ENCODE peak calls at places on chromosomes 3 and 15, in five cellular contexts. A, O, R, X and Z are unnamed samples. For H3K36me3, the result is how much of the 10 kb centered on the place peaks cover.

GRCh38 chr3:125025647-125026046 is 30.1 kb downstream of the HEG1 start:
- DNase-seq in A (no peak), O (no peak), R (no peak), X (peak), Z (no peak)

GRCh38 chr15:101013769-101014223 is 94.6 kb downstream of the LRRK1 start:
- DNase-seq in A (no peak), O (no peak), R (no peak), X (no peak), Z (peak)

GRCh38 chr3:50137567-50137966 is 17.6 kb upstream of the SEMA3F start:
- DNase-seq in A (no peak), O (no peak), R (no peak), X (no peak), Z (no peak)

GRCh38 chr3:157595259-157595658 is 92.0 kb upstream of the VEPH1 start:
- DNase-seq in A (no peak), O (no peak), R (peak), X (no peak), Z (no peak)

GRCh38 chr3:131526801-131527347 is 24.1 kb upstream of the MRPL3 start:
- DNase-seq in A (peak), O (peak), R (peak), X (peak), Z (peak)

GRCh38 chr15:52805351-52806283 is 15.5 kb upstream of the ONECUT1 start:
- DNase-seq in A (peak), O (no peak), R (peak), X (no peak), Z (no peak)

GRCh38 chr3:139124197-139124596 is 79.5 kb upstream of the PRR23C start:
- DNase-seq in A (no peak), O (no peak), R (no peak), X (no peak), Z (peak)

GRCh38 chr15:63462053-63462452 is 42.3 kb upstream of the USP3 start:
- DNase-seq in A (no peak), O (no peak), R (no peak), X (peak), Z (no peak)

GRCh38 chr3:174051191-174051590 is 653.6 kb downstream of the NLGN1 start:
- DNase-seq in A (no peak), O (no peak), R (no peak), X (no peak), Z (no peak)

GRCh38 chr3:61985020-61985419 is 388.3 kb downstream of the FEZF2 start:
- DNase-seq in A (no peak), O (no peak), R (no peak), X (peak), Z (no peak)

GRCh38 chr3:66856555-66856954 is 141.6 kb upstream of the KBTBD8 start:
- DNase-seq in A (no peak), O (no peak), R (no peak), X (no peak), Z (no peak)

GRCh38 chr15:42549052-42549491 is 434 bp downstream of the HAUS2 start:
- DNase-seq in A (no peak), O (peak), R (peak), X (peak), Z (no peak)

GRCh38 chr3:136860541-136860940 is 1.5 kb upstream of the NCK1 start:
- DNase-seq in A (peak), O (no peak), R (peak), X (peak), Z (no peak)

GRCh38 chr3:64187065-64187959 is 38.0 kb downstream of the PRICKLE2 start:
- DNase-seq in A (no peak), O (peak), R (no peak), X (peak), Z (peak)

GRCh38 chr3:187922704-187923393 is 177.6 kb upstream of the BCL6 start:
- DNase-seq in A (no peak), O (no peak), R (no peak), X (peak), Z (no peak)

GRCh38 chr3:45152307-45152706 is 6.1 kb upstream of the CDCP1 start:
- DNase-seq in A (no peak), O (no peak), R (no peak), X (no peak), Z (no peak)

GRCh38 chr15:85407421-85408269 is 27.2 kb downstream of the AKAP13 start:
- DNase-seq in A (no peak), O (peak), R (no peak), X (peak), Z (peak)

GRCh38 chr15:69941206-69941605 is 156.5 kb downstream of the TLE3 start:
- DNase-seq in A (no peak), O (no peak), R (no peak), X (no peak), Z (no peak)
- H3K9ac ChIP-seq in A (no peak), O (no peak), R (no peak), X (no peak), Z (no peak)

GRCh38 chr3:197293605-197294237 is 4.7 kb downstream of the DLG1 start:
- DNase-seq in A (no peak), O (no peak), R (no peak), X (no peak), Z (no peak)
- H3K36me3 ChIP-seq in A (under half), O (under half), R (under half), X (under half), Z (under half)

GRCh38 chr3:53083496-53083895 is 37.6 kb upstream of the SFMBT1 start:
- DNase-seq in A (no peak), O (no peak), R (no peak), X (peak), Z (no peak)
- H3K9ac ChIP-seq in A (no peak), O (no peak), R (no peak), X (no peak), Z (no peak)

DNA sequence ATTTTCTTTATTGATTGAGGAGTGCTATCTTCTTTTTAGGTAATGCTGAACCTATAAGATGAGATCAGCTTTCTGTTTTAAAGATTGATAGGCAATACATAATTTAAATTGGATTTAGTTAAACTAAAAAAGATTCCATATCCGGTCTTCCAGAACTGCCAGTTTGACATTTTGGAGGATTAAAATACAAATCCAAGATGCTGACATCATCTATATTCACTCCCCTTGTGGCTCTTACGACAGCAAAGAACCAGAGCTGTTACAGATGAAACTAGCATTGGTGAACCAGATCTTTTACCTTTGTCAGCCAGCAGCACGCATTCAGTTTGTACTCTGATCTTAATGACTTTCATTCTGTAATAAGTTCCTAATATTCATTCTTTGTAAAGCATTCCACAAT is 218.7 kb downstream of the ZIC4 start:
- DNase-seq in A (no peak), O (no peak), R (no peak), X (no peak), Z (no peak)
- H3K36me3 ChIP-seq in A (under half), O (under half), R (under half), X (under half), Z (under half)

GRCh38 chr15:73964736-73965093 is 27.4 kb downstream of the STOML1 start:
- DNase-seq in A (peak), O (peak), R (peak), X (peak), Z (peak)
- H3K9ac ChIP-seq in A (peak), O (no peak), R (peak), X (peak), Z (no peak)

GRCh38 chr3:186583820-186584219 is 13.3 kb downstream of the DNAJB11 start:
- DNase-seq in A (no peak), O (no peak), R (no peak), X (peak), Z (no peak)
- H3K36me3 ChIP-seq in A (under half), O (under half), R (under half), X (half or more), Z (under half)

GRCh38 chr15:74419432-74419831 is 14.3 kb downstream of the SEMA7A start:
- DNase-seq in A (no peak), O (no peak), R (no peak), X (no peak), Z (no peak)
- H3K9ac ChIP-seq in A (no peak), O (peak), R (no peak), X (peak), Z (no peak)

GRCh38 chr15:40722934-40723333 is 28.0 kb downstream of the RAD51 start:
- DNase-seq in A (no peak), O (no peak), R (no peak), X (no peak), Z (no peak)
- H3K36me3 ChIP-seq in A (under half), O (under half), R (under half), X (under half), Z (under half)

GRCh38 chr15:59353994-59354951 is 18.4 kb downstream of the MYO1E start:
- DNase-seq in A (no peak), O (no peak), R (peak), X (no peak), Z (no peak)
- H3K9ac ChIP-seq in A (no peak), O (no peak), R (no peak), X (no peak), Z (no peak)

GRCh38 chr3:47294392-47294791 is 11.6 kb downstream of the KLHL18 start:
- DNase-seq in A (no peak), O (no peak), R (no peak), X (no peak), Z (no peak)

GRCh38 chr3:47293822-47294221 is 11.1 kb downstream of the KLHL18 start:
- DNase-seq in A (no peak), O (no peak), R (no peak), X (no peak), Z (no peak)

GRCh38 chr3:47288966-47289910 is 6.5 kb downstream of the KLHL18 start:
- DNase-seq in A (no peak), O (no peak), R (no peak), X (no peak), Z (no peak)

GRCh38 chr3:47295322-47295721 is 12.6 kb downstream of the KLHL18 start:
- DNase-seq in A (no peak), O (no peak), R (no peak), X (no peak), Z (no peak)

DNA sequence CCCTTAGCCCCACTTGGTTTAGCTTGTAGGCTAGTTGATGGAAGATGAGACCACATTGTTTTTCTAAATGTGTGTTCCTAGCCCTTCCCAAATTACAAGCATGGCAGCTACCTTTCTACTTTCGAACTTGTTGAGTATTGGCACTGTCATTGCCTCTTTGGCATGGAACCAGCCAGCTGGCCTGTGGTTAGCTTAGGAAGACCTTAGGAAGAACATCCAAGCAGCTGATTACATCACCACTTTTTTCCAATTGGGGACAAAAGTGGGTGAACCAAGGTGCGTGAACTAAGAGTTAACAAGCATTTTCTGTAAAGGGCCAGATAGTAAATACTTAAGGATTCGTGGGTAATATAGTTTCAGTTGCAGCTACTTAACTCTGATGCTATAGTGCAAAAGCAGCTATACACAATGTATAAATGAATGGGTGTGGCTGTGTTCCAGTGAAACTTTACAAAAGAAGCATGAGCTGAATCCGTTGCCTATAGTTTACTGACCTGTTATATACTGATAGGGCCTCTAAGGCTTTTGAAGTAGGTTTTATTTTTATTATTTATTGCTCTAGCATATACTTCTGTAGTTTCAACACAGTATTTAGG is 8.5 kb downstream of the KLHL18 start:
- DNase-seq in A (no peak), O (no peak), R (no peak), X (no peak), Z (no peak)
- H3K36me3 ChIP-seq in A (under half), O (under half), R (under half), X (under half), Z (under half)